ENCODE peak calls at places on chromosome 12, in six cellular contexts. H is tibial artery, N is stomach, X is DND-41, L is aorta, I is mammary epithelial cell. Q is an unnamed sample.

GRCh38 chr12:93626160-93626559 is 51.0 kb upstream of the CRADD start:
- DNase-seq in H (no peak), N (no peak), X (no peak), L (no peak), I (peak; percentile 35), Q (no peak)

GRCh38 chr12:15276088-15276698 is 46.1 kb upstream of the PTPRO start:
- DNase-seq in H (no peak), N (no peak), X (no peak), L (no peak), I (peak; percentile 48), Q (no peak)

GRCh38 chr12:96314723-96315122 is 85.5 kb downstream of the CDK17 start:
- DNase-seq in H (no peak), N (no peak), X (no peak), L (no peak), I (no peak), Q (no peak)

GRCh38 chr12:112350593-112351592 is 31.3 kb downstream of the HECTD4 start:
- DNase-seq in H (no peak), N (no peak), X (no peak), L (no peak), I (no peak), Q (no peak)

GRCh38 chr12:75656650-75657049 is 145.2 kb upstream of the KRR1 start:
- DNase-seq in H (no peak), N (no peak), X (no peak), L (no peak), I (peak; percentile 98), Q (no peak)

GRCh38 chr12:122471324-122472226 is 29.2 kb downstream of the ZCCHC8 start:
- DNase-seq in H (no peak), N (peak; percentile 22), X (no peak), L (no peak), I (peak; percentile 58), Q (no peak)

GRCh38 chr12:16583991-16584745 is 21.8 kb downstream of the LMO3 start:
- DNase-seq in H (no peak), N (no peak), X (no peak), L (no peak), I (peak; percentile 95), Q (no peak)

GRCh38 chr12:132771126-132771838 is 9.7 kb upstream of the ANKLE2 start:
- DNase-seq in H (no peak), N (no peak), X (no peak), L (no peak), I (no peak), Q (peak; percentile 78)

GRCh38 chr12:57836442-57837375 is 9.8 kb downstream of the CTDSP2 start:
- DNase-seq in H (peak; percentile 84), N (peak; percentile 63), X (peak; percentile 52), L (peak; percentile 90), I (peak; percentile 61), Q (no peak)

GRCh38 chr12:121248611-121249010 is 38.7 kb downstream of the P2RX4 start:
- DNase-seq in H (no peak), N (peak; percentile 29), X (no peak), L (no peak), I (no peak), Q (no peak)

GRCh38 chr12:53205747-53206146 is 1.3 kb downstream of the ITGB7 start:
- DNase-seq in H (peak; percentile 57), N (peak; percentile 34), X (no peak), L (peak; percentile 73), I (peak; percentile 76), Q (no peak)

GRCh38 chr12:112198120-112198733 is 72.9 kb downstream of the TRAFD1 start:
- DNase-seq in H (no peak), N (peak; percentile 46), X (peak; percentile 67), L (no peak), I (peak; percentile 17), Q (peak; percentile 32)

GRCh38 chr12:24997970-24998582 is 49.2 kb upstream of the BCAT1 start:
- DNase-seq in H (no peak), N (no peak), X (no peak), L (no peak), I (peak; percentile 57), Q (no peak)

GRCh38 chr12:112861284-112861683 is 45.5 kb upstream of the OAS1 start:
- DNase-seq in H (no peak), N (no peak), X (no peak), L (no peak), I (no peak), Q (no peak)

GRCh38 chr12:30399859-30400258 is 295.8 kb downstream of the IPO8 start:
- DNase-seq in H (no peak), N (no peak), X (no peak), L (no peak), I (no peak), Q (no peak)

GRCh38 chr12:30400349-30400748 is 295.3 kb downstream of the IPO8 start:
- DNase-seq in H (no peak), N (no peak), X (no peak), L (no peak), I (no peak), Q (no peak)

GRCh38 chr12:30391766-30392366 is 303.8 kb downstream of the IPO8 start:
- DNase-seq in H (no peak), N (no peak), X (no peak), L (no peak), I (no peak), Q (no peak)

GRCh38 chr12:30396576-30396975 is 299.1 kb downstream of the IPO8 start:
- DNase-seq in H (no peak), N (no peak), X (no peak), L (no peak), I (no peak), Q (no peak)

GRCh38 chr12:30395190-30395589 is 300.5 kb downstream of the IPO8 start:
- DNase-seq in H (no peak), N (no peak), X (no peak), L (no peak), I (no peak), Q (no peak)
- H3K9me3 ChIP-seq in H (peaks cover 3% of the 10 kb centered on the region), N (peaks cover 3% of the 10 kb centered on the region), X (peaks cover 17% of the 10 kb centered on the region), L (peaks cover 2% of the 10 kb centered on the region), I (no peaks in the 10 kb centered on the region), Q (no peaks in the 10 kb centered on the region)

GRCh38 chr12:31922341-31923062 is 36.7 kb upstream of the RESF1 start:
- DNase-seq in H (no peak), N (no peak), X (no peak), L (no peak), I (peak; percentile 84), Q (no peak)

GRCh38 chr12:31928246-31929139 is 30.7 kb upstream of the RESF1 start:
- DNase-seq in H (no peak), N (no peak), X (no peak), L (no peak), I (no peak), Q (peak; percentile 51)

DNA sequence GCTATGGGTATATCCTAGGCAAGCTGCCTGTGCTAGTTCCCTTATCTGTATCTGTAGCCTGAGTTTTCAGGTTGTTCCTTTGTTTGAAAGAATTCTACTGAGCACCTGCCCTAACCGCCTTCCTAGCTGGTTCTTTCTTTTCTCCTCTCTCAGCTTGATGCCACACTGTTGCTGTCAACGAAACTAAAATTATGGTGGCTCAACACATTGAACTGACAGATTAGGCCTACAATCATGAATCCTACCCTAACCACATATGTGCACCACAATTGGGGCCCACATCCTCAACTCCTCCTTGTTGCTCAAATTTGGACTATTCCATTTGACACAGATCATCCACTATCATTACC is 36.2 kb upstream of the RESF1 start:
- DNase-seq in H (no peak), N (no peak), X (peak; percentile 22), L (no peak), I (no peak), Q (no peak)
- H3K9me3 ChIP-seq in H (no peaks in the 10 kb centered on the region), N (peaks cover 17% of the 10 kb centered on the region), X (peaks cover 41% of the 10 kb centered on the region), L (peaks cover 2% of the 10 kb centered on the region), I (peaks cover 20% of the 10 kb centered on the region), Q (peaks cover 12% of the 10 kb centered on the region)

GRCh38 chr12:87491089-87491488 is 538.1 kb downstream of the C12orf50 start:
- DNase-seq in H (no peak), N (no peak), X (no peak), L (no peak), I (no peak), Q (no peak)

GRCh38 chr12:87491598-87491997 is 537.6 kb downstream of the C12orf50 start:
- DNase-seq in H (no peak), N (no peak), X (no peak), L (no peak), I (no peak), Q (no peak)
- H3K9me3 ChIP-seq in H (no peaks in the 10 kb centered on the region), N (no peaks in the 10 kb centered on the region), X (no peaks in the 10 kb centered on the region), L (no peaks in the 10 kb centered on the region), I (no peaks in the 10 kb centered on the region), Q (no peaks in the 10 kb centered on the region)

DNA sequence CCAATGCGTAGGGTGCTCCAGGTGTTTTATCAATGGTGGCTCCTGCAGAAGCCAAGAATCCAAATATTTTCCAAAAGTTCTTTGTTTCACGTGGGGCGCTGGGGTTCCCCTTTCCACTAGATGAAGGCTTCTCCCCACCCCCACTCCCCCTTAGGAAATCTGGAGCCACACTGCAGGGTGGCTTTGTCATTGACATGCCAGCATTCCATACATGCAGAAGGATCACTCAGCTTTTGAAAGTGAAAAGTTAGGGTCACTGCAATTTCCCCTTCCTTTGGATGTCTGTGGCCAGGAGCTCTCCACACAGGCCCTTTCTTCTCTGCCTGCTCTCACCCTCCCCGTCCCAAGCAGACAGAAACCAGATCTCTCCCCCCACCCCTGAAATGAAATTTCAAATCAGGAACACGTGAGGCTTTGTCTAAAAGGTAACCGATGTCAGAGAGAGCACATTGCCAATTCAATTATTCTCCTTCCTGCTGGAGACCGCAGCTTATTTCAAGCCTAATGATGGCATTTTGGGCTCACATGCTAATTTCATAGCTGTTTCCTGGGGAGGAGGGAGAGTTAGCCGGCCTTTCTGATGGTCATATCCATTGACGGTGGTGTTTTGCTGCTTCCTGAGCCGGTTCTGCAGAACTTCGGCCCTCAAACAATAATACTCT is 153.9 kb upstream of the RFLNA start:
- DNase-seq in H (no peak), N (no peak), X (no peak), L (no peak), I (no peak), Q (no peak)
- H3K9me3 ChIP-seq in H (no peaks in the 10 kb centered on the region), N (peaks cover 8% of the 10 kb centered on the region), X (no peaks in the 10 kb centered on the region), L (peaks cover 5% of the 10 kb centered on the region), I (peaks cover 4% of the 10 kb centered on the region), Q (no peaks in the 10 kb centered on the region)

DNA sequence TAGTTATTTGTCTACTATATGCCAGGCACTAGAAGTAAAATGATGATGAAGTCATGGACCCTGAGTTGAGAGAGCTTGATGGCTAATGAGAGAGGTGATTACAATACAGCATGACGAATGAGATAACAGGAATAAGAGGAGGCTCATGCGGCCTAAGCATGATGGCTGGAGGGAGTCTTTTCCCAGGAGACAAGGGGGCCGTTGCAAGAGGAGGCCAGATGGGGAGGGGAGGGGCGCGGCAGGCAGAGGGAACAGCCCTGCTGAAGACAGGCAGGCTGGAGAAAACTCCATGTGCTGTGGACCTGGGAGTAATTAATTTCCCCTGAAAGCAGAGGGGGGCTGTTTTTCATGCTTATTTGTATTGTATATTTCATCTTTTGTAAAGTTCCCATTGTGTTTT is 144.7 kb upstream of the RFLNA start:
- DNase-seq in H (no peak), N (no peak), X (no peak), L (no peak), I (no peak), Q (no peak)
- H3K9me3 ChIP-seq in H (no peaks in the 10 kb centered on the region), N (no peaks in the 10 kb centered on the region), X (no peaks in the 10 kb centered on the region), L (peaks cover 2% of the 10 kb centered on the region), I (no peaks in the 10 kb centered on the region), Q (no peaks in the 10 kb centered on the region)

GRCh38 chr12:61291647-61292046 is 968.6 kb upstream of the USP15 start:
- DNase-seq in H (no peak), N (no peak), X (no peak), L (no peak), I (peak; percentile 59), Q (no peak)
- H3K9me3 ChIP-seq in H (no peaks in the 10 kb centered on the region), N (peaks cover 23% of the 10 kb centered on the region), X (peaks cover 11% of the 10 kb centered on the region), L (peaks cover 6% of the 10 kb centered on the region), I (peaks cover 9% of the 10 kb centered on the region), Q (peaks cover 7% of the 10 kb centered on the region)

Q was measured in naive thymus-derived CD4-positive, alpha-beta T cell.